ENCODE peak calls at places on chromosomes 11 and 22, in seven cellular contexts. A is pancreas, V is RWPE1, G is body of pancreas, P is omental fat pad, N is NB4, J is endodermal cell. I is an unnamed sample.
A peak's percentile ranks its signal among the peaks of the same experiment; 100 is the strongest.

GRCh38 chr11:59552844-59553243 is 41.5 kb downstream of the OR4D9 start:
- DNase-seq in J (no peak), V (no peak), G (no peak), N (no peak), P (no peak), A (no peak), I (no peak)

GRCh38 chr11:45239733-45240132 is 46.4 kb downstream of the SYT13 start:
- DNase-seq in J (no peak), N (no peak), G (no peak), A (no peak), P (no peak), V (no peak), I (no peak)

GRCh38 chr11:96125400-96125799 is 201.5 kb upstream of the MTMR2 start:
- DNase-seq in G (peak; percentile 12), J (no peak), A (no peak), P (no peak), V (no peak), N (peak; percentile 20), I (no peak)

GRCh38 chr11:69912161-69912910 is 93.1 kb upstream of the FGF3 start:
- DNase-seq in G (no peak), N (no peak), P (no peak), A (peak; percentile 80), V (no peak), J (peak; percentile 45), I (no peak)

GRCh38 chr11:75184757-75185156 is 33.9 kb downstream of the SLCO2B1 start:
- DNase-seq in V (no peak), N (no peak), J (no peak), A (no peak), P (no peak), G (no peak), I (no peak)

GRCh38 chr11:130737866-130738431 is 178.3 kb downstream of the SNX19 start:
- DNase-seq in J (peak; percentile 37), N (no peak), V (no peak), G (peak; percentile 53), P (no peak), A (no peak), I (no peak)

GRCh38 chr22:30204742-30205111 is 41.8 kb downstream of the LIF start:
- DNase-seq in V (no peak), J (no peak), P (no peak), G (no peak), N (no peak), A (no peak), I (no peak)

GRCh38 chr11:95230054-95231034 is 658 bp downstream of the SESN3 start:
- DNase-seq in P (no peak), A (peak; percentile 47), G (no peak), V (peak; percentile 42), N (peak; percentile 67), J (peak; percentile 76), I (no peak)

GRCh38 chr11:118887219-118887618 is 3.5 kb downstream of the CXCR5 start:
- DNase-seq in N (no peak), A (no peak), P (no peak), V (no peak), G (no peak), J (peak; percentile 63), I (no peak)

GRCh38 chr22:27673839-27674238 is 127.7 kb downstream of the MN1 start:
- DNase-seq in V (no peak), A (peak; percentile 77), J (no peak), G (peak; percentile 69), P (no peak), N (no peak), I (no peak)

GRCh38 chr22:46352691-46353386 is 17.3 kb downstream of the TRMU start:
- DNase-seq in A (peak; percentile 93), N (peak; percentile 82), G (peak; percentile 95), V (peak; percentile 72), J (peak; percentile 61), P (no peak), I (peak; percentile 88)

GRCh38 chr11:65041206-65042035 is at the start of gene SAC3D1:
- DNase-seq in N (no peak), J (peak; percentile 89), G (peak; percentile 66), A (peak; percentile 90), P (no peak), V (no peak), I (no peak)

GRCh38 chr11:72750556-72751292 is 1.5 kb downstream of the ARAP1 start:
- DNase-seq in G (no peak), A (peak; percentile 35), P (no peak), J (no peak), V (no peak), N (peak; percentile 31), I (no peak)

GRCh38 chr11:6319001-6319878 is 1.1 kb downstream of the CAVIN3 start:
- DNase-seq in A (peak; percentile 79), N (no peak), J (peak; percentile 79), P (no peak), V (no peak), G (peak; percentile 41), I (no peak)

GRCh38 chr22:29625090-29625825 is 21.8 kb downstream of the NF2 start:
- DNase-seq in P (no peak), A (no peak), G (peak; percentile 76), V (peak; percentile 31), J (peak; percentile 60), N (peak; percentile 63), I (no peak)

GRCh38 chr11:128055576-128056217 is 531.7 kb downstream of the ETS1 start:
- DNase-seq in J (no peak), G (no peak), V (peak; percentile 13), P (no peak), N (no peak), A (no peak), I (no peak)

GRCh38 chr22:47292546-47293320 is 530.3 kb downstream of the TBC1D22A start:
- DNase-seq in N (no peak), A (no peak), P (no peak), J (no peak), V (no peak), G (no peak), I (peak; percentile 22)

GRCh38 chr22:27336151-27337090 is 465.1 kb downstream of the MN1 start:
- DNase-seq in A (no peak), V (peak; percentile 19), J (no peak), P (no peak), G (no peak), N (no peak), I (no peak)

GRCh38 chr11:7611411-7611810 is 61.9 kb downstream of the CYB5R2 start:
- DNase-seq in G (no peak), V (no peak), N (no peak), P (no peak), A (no peak), J (no peak), I (no peak)

DNA sequence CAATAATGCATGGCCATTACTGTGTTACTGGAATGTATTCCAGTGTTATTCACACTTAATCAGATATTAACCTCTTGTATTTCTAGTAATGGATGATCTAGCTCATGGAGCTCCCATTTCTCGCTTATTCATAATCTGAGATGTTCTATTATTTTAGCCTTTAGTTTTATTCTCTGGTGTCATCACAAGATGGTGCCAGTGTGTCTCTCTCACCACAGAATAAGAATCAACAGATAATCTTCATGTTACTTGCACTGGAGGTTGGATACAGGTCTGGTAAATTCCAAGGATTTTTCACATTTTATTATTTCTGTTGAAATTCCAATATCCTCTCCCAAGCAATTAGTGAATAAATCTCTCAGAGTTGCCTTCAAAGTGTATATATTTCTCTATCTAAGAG is 74.6 kb downstream of the CASP12 start:
- DNase-seq in A (no peak), G (no peak), V (no peak), J (no peak), N (peak; percentile 6), P (no peak), I (no peak)
- TF ChIP-seq CTCF in A (no peak), G (no peak), V (no peak), J (no peak), N (no peak), P (no peak), I (no peak)

GRCh38 chr11:46444305-46444704 is 52.7 kb upstream of the CHRM4 start:
- DNase-seq in G (no peak), P (no peak), N (no peak), A (no peak), J (no peak), V (no peak), I (no peak)

GRCh38 chr11:46447544-46447943 is 56.0 kb upstream of the CHRM4 start:
- DNase-seq in A (no peak), G (no peak), P (no peak), N (no peak), V (no peak), J (no peak), I (no peak)

GRCh38 chr11:46445887-46446286 is 54.3 kb upstream of the CHRM4 start:
- DNase-seq in V (no peak), G (no peak), P (no peak), A (no peak), J (no peak), N (no peak), I (no peak)

GRCh38 chr11:46445192-46445591 is 53.6 kb upstream of the CHRM4 start:
- DNase-seq in J (no peak), N (no peak), P (no peak), A (no peak), G (no peak), V (no peak), I (no peak)

DNA sequence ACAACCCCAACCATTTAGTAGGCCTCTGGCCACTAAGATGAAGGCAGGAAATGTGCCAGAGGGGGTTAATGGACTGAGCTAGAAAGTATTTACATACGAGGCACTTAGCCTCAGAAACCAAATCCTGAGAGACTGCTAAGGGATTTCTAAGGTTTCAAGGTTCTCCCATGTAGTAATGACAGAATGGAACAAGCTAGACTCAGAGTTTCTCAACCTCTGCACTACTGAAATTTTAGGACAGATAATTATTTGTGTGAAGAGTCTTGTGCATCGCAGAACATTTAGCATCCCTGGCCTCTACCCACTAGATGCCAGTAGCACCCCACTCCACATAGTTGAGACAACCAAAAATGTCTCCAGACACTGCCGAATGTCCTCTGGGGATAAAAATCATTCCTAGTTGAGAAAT is 54.8 kb upstream of the CHRM4 start:
- DNase-seq in N (no peak), G (no peak), J (no peak), A (no peak), V (no peak), P (no peak), I (no peak)
- TF ChIP-seq CTCF in N (no peak), G (no peak), J (no peak), A (no peak), V (no peak), P (no peak), I (no peak)

GRCh38 chr11:120217526-120217925 is 6.7 kb downstream of the OAF start:
- DNase-seq in J (no peak), G (no peak), N (no peak), P (no peak), V (no peak), A (no peak), I (no peak)

GRCh38 chr11:120216426-120217102 is 5.7 kb downstream of the OAF start:
- DNase-seq in V (no peak), P (no peak), J (no peak), A (no peak), G (no peak), N (no peak), I (no peak)

GRCh38 chr11:120219157-120219934 is 8.5 kb downstream of the OAF start:
- DNase-seq in N (no peak), J (peak; percentile 49), P (no peak), V (no peak), A (peak; percentile 43), G (peak; percentile 49), I (peak; percentile 74)

GRCh38 chr11:120218695-120219033 is 7.8 kb downstream of the OAF start:
- DNase-seq in V (no peak), P (no peak), N (no peak), A (no peak), J (no peak), G (no peak), I (no peak)

GRCh38 chr11:120217941-120218694 is 7.3 kb downstream of the OAF start:
- DNase-seq in V (no peak), J (no peak), G (peak; percentile 35), N (no peak), P (no peak), A (peak; percentile 69), I (no peak)
- TF ChIP-seq CTCF in V (no peak), J (no peak), G (no peak), N (no peak), P (no peak), A (no peak), I (no peak)

GRCh38 chr22:26174280-26174679 is 5.0 kb downstream of the SEZ6L start:
- DNase-seq in V (no peak), J (peak; percentile 91), A (no peak), G (peak; percentile 11), N (peak; percentile 15), P (no peak), I (no peak)
- TF ChIP-seq CTCF in V (no peak), J (peak; percentile 80), A (no peak), G (no peak), N (no peak), P (no peak), I (no peak)